ENCODE peak calls at places on chromosome 10, in six cellular contexts. Q, P, T, N, E and B are unnamed samples.

GRCh38 chr10:132885451-132886210 is 56.7 kb downstream of the CFAP46 start:
- DNase-seq in P (peak), T (no peak), Q (no peak), E (no peak), N (no peak), B (no peak)

GRCh38 chr10:43226851-43227845 is 39.7 kb downstream of the RASGEF1A start:
- DNase-seq in T (no peak), E (no peak), P (peak), Q (no peak), N (no peak), B (no peak)

GRCh38 chr10:131982185-131982756 is 548 bp upstream of the BNIP3 start:
- DNase-seq in N (no peak), P (no peak), T (no peak), Q (no peak), E (no peak), B (no peak)

GRCh38 chr10:90007226-90007625 is 305.8 kb downstream of the KIF20B start:
- DNase-seq in P (no peak), E (no peak), N (no peak), T (no peak), Q (no peak), B (no peak)

GRCh38 chr10:23479798-23480473 is 41.1 kb downstream of the OTUD1 start:
- DNase-seq in Q (no peak), N (no peak), E (no peak), P (no peak), T (no peak), B (no peak)

GRCh38 chr10:23001901-23002516 is 74.2 kb downstream of the ARMC3 start:
- DNase-seq in E (no peak), T (no peak), N (peak), P (peak), Q (no peak), B (no peak)

GRCh38 chr10:115762029-115762428 is 511.0 kb downstream of the GFRA1 start:
- DNase-seq in E (no peak), N (no peak), T (no peak), Q (no peak), P (no peak), B (no peak)

GRCh38 chr10:13803566-13804554 is 217.1 kb downstream of the PRPF18 start:
- DNase-seq in N (no peak), E (no peak), P (no peak), Q (no peak), T (no peak), B (no peak)

GRCh38 chr10:113687041-113687440 is 7.3 kb downstream of the CASP7 start:
- DNase-seq in E (no peak), N (no peak), T (no peak), Q (no peak), P (no peak), B (no peak)

GRCh38 chr10:23404461-23404980 is 34.4 kb upstream of the OTUD1 start:
- DNase-seq in N (no peak), Q (no peak), P (no peak), E (no peak), T (no peak), B (no peak)

GRCh38 chr10:86085686-86086085 is 280.9 kb downstream of the GRID1 start:
- DNase-seq in Q (no peak), E (no peak), N (no peak), T (no peak), P (no peak), B (no peak)

GRCh38 chr10:90993340-90993739 is 72.5 kb upstream of the ANKRD1 start:
- DNase-seq in T (no peak), E (no peak), P (no peak), Q (no peak), N (no peak), B (no peak)

GRCh38 chr10:117075064-117075463 is 63.0 kb downstream of the VAX1 start:
- DNase-seq in Q (no peak), E (no peak), N (no peak), P (no peak), T (no peak), B (no peak)

DNA sequence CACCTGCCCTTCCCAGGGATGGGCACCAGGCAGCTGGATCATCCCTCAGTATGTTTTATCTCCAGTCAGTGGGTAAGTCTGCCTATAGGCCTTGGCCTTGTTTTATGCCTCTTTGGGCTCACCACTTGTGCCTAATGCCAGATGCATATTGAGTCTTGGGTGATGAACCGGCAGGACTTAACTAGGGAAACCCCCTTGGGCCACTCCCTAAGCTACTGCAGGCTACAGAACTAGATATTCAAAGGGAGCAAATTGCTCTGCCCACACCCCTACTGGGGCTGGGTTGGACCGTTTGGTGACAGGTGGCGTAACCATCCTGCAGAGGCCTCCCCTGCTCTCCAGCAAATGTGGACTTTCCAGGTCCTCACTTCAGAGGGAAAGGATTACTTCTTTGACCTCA is 115.7 kb upstream of the GDF10 start:
- DNase-seq in E (no peak), Q (no peak), N (no peak), T (no peak), P (no peak), B (no peak)
- TF ChIP-seq ATF3 in E (no peak), Q (no peak), N (no peak), T (no peak), P (no peak), B (no peak)

GRCh38 chr10:25028711-25029110 is 12.3 kb downstream of the THNSL1 start:
- DNase-seq in N (no peak), Q (no peak), P (no peak), E (no peak), T (no peak), B (no peak)
- TF ChIP-seq ATF3 in N (no peak), Q (no peak), P (no peak), E (no peak), T (no peak), B (no peak)

GRCh38 chr10:17989908-17990767 is 38.4 kb downstream of the SLC39A12 start:
- DNase-seq in E (peak), T (peak), N (no peak), P (no peak), Q (no peak), B (no peak)
- TF ChIP-seq ATF3 in E (no peak), T (no peak), N (no peak), P (no peak), Q (no peak), B (no peak)

GRCh38 chr10:79142064-79142491 is 73.3 kb downstream of the ZMIZ1 start:
- DNase-seq in E (no peak), P (no peak), T (no peak), Q (no peak), N (no peak), B (no peak)
- TF ChIP-seq ATF3 in E (no peak), P (no peak), T (no peak), Q (peak), N (no peak), B (no peak)

GRCh38 chr10:75683158-75683557 is 251.7 kb downstream of the LRMDA start:
- DNase-seq in E (no peak), T (no peak), Q (no peak), N (no peak), P (no peak), B (no peak)
- TF ChIP-seq ATF3 in E (no peak), T (no peak), Q (no peak), N (no peak), P (no peak), B (no peak)

DNA sequence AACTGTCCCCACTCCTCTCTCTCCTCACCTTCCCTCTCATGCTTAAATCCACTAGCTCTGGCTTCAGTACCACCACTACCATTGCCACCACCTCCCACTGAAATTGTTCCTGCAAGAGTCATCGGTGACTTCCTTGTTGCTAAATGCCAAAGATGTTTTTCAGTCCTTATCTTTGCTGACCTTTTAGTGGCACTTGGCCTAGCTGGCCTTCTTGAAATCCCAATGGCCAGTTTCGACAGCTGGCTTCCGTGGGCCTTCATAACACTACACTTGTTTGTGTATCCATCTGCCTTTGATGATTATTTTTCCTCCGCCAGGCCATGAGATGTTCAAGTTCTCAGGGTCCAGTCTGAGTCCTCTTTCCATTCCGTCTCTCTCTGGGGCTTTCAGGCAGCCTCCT is 118.2 kb upstream of the NANOS1 start:
- DNase-seq in N (no peak), P (no peak), T (peak), E (no peak), Q (no peak), B (peak)
- TF ChIP-seq ATF3 in N (no peak), P (no peak), T (no peak), E (no peak), Q (no peak), B (no peak)

GRCh38 chr10:110730345-110731055 is 86.4 kb downstream of the RBM20 start:
- DNase-seq in E (no peak), Q (no peak), P (no peak), N (no peak), T (no peak), B (no peak)

GRCh38 chr10:110737886-110738634 is 93.9 kb downstream of the RBM20 start:
- DNase-seq in N (no peak), P (no peak), Q (no peak), T (no peak), E (no peak), B (peak)

GRCh38 chr10:110735620-110736027 is 91.5 kb downstream of the RBM20 start:
- DNase-seq in E (no peak), P (no peak), T (no peak), Q (no peak), N (no peak), B (peak)

DNA sequence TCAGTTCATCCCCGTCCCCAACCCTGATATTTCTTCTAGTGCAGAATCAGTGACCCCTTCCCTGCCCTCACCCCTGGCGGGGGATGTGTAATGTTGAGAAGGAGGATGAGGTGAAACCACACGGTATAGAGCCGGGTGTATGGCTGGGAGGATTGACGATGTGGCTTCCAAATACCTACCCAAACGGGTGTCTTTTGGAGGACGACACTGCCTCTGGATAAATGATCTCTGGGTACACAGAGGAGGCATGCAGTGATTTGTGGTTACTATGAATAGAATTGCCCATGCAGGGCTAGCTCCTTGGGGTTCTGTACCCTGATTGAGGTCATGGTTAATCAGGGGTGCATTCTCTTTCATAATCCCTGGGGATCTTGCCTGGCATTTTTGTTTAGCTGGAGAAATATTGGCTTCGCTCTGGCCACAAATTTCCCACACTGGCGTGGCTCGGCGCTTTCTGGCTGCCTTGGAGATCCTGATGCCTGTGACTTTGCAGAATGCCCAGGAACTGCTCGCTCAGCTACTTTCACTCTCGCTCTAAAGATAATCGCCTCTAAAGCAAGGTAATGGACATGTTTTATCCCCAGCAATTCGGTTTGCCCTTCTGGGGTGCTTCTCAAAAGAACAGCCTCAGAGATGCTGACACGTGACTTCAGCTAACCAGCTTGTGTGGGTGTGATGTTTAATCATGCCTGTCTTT is 89.3 kb downstream of the RBM20 start:
- DNase-seq in P (no peak), N (no peak), Q (no peak), T (no peak), E (no peak), B (no peak)
- TF ChIP-seq ATF3 in P (no peak), N (no peak), Q (no peak), T (no peak), E (no peak), B (no peak)

DNA sequence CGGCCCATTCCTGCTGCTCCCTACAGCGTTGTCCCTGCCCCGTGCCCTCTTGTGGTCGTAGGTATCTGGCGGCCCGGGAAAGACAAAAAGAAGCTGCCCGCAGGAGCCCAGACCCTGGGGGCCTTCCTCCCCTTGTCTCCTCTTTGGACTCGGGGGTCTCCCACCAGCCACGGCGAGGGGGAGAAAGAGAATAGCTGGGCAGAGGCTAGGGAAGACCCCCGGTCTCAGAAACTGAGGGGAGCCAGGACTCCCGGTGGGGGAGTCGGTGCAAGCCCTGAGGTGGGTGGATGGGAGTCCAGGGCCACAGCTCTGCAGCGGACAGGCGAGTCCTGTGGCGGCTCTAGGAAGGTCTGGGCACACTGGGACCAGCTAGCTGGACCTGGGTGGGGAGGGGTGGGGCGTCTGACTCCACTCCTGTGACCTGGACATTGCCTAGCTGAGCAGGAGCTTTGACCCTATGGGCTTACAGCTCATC is 1.3 kb upstream of the SH2D4B start:
- DNase-seq in T (no peak), Q (no peak), N (no peak), E (no peak), P (no peak), B (no peak)
- TF ChIP-seq ATF3 in T (no peak), Q (no peak), N (no peak), E (no peak), P (no peak), B (no peak)

GRCh38 chr10:93751832-93752231 is 5.9 kb upstream of the LGI1 start:
- DNase-seq in Q (peak), N (no peak), T (peak), P (peak), E (no peak), B (no peak)
- TF ChIP-seq ATF3 in Q (no peak), N (no peak), T (no peak), P (no peak), E (no peak), B (no peak)

GRCh38 chr10:35025916-35026315 is 64.2 kb downstream of the CUL2 start:
- DNase-seq in N (no peak), T (no peak), Q (no peak), P (no peak), E (no peak), B (no peak)

DNA sequence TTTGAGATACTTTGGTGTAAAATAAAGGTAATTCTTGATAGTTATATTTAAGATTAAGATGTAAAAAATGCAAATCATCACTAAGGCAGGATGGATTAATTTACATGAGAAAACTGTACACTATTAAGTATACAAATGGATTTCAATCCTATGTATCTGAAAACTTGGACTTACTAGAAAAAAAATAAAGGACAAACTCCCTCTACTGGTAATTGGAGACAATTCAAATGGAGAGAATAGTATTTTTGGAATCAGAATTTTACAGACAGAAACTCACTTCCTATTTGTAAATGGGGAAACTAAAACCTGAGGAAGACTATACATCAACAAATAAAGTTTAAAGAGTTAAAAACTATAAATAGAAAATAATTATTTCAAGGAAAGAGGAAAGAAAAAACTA is 62.6 kb downstream of the CUL2 start:
- DNase-seq in E (no peak), N (no peak), Q (no peak), T (no peak), P (no peak), B (peak)
- TF ChIP-seq ATF3 in E (no peak), N (no peak), Q (no peak), T (no peak), P (no peak), B (no peak)